ENCODE peak calls at places on chromosomes 12 and 14, in five cellular contexts. One of them, this sample, is unnamed.
A peak's percentile ranks its signal among the peaks of the same experiment; 100 is the strongest.

GRCh38 chr14:73253721-73254120 is 16.4 kb downstream of the PAPLN start:
- DNase-seq in A549: no peak
- DNase-seq in GM12878: no peak
- DNase-seq in GM23338: no peak
- DNase-seq in HepG2: no peak
- DNase-seq in this sample: no peak

GRCh38 chr12:106427917-106428316 is 70.4 kb downstream of the POLR3B start:
- DNase-seq in A549: no peak
- DNase-seq in GM12878: no peak
- DNase-seq in GM23338: no peak
- DNase-seq in HepG2: no peak
- DNase-seq in this sample: no peak

GRCh38 chr12:80838708-80839107 is 99.0 kb downstream of the LIN7A start:
- DNase-seq in A549: no peak
- DNase-seq in GM12878: no peak
- DNase-seq in GM23338: no peak
- DNase-seq in HepG2: peak; percentile 2
- DNase-seq in this sample: no peak

GRCh38 chr14:88983755-88984154 is 159.3 kb downstream of the TTC8 start:
- DNase-seq in A549: peak; percentile 57
- DNase-seq in GM12878: no peak
- DNase-seq in GM23338: no peak
- DNase-seq in HepG2: no peak
- DNase-seq in this sample: no peak

GRCh38 chr12:94640134-94640928 is 10.0 kb downstream of the TMCC3 start:
- DNase-seq in A549: no peak
- DNase-seq in GM12878: peak; percentile 88
- DNase-seq in GM23338: no peak
- DNase-seq in HepG2: no peak
- DNase-seq in this sample: no peak

GRCh38 chr12:5953835-5954586 is 9.0 kb upstream of the ANO2 start:
- DNase-seq in A549: no peak
- DNase-seq in GM12878: no peak
- DNase-seq in GM23338: no peak
- DNase-seq in HepG2: no peak
- DNase-seq in this sample: no peak

GRCh38 chr12:112524676-112525425 is 106.1 kb downstream of the PTPN11 start:
- DNase-seq in A549: peak; percentile 31
- DNase-seq in GM12878: no peak
- DNase-seq in GM23338: peak; percentile 44
- DNase-seq in HepG2: no peak
- DNase-seq in this sample: no peak

GRCh38 chr12:23854598-23854997 is 94.9 kb downstream of the SOX5 start:
- DNase-seq in A549: no peak
- DNase-seq in GM12878: no peak
- DNase-seq in GM23338: no peak
- DNase-seq in HepG2: no peak
- DNase-seq in this sample: no peak

GRCh38 chr12:46661161-46661845 is 164.5 kb downstream of the SLC38A4 start:
- DNase-seq in A549: peak; percentile 47
- DNase-seq in GM12878: peak; percentile 48
- DNase-seq in GM23338: peak; percentile 80
- DNase-seq in HepG2: peak; percentile 77
- DNase-seq in this sample: peak; percentile 67

GRCh38 chr12:106226884-106227640 is 20.8 kb downstream of the CKAP4 start:
- DNase-seq in A549: peak; percentile 87
- DNase-seq in GM12878: no peak
- DNase-seq in GM23338: peak; percentile 81
- DNase-seq in HepG2: peak; percentile 55
- DNase-seq in this sample: peak; percentile 53

GRCh38 chr12:88638956-88639355 is 58.7 kb upstream of the KITLG start:
- DNase-seq in A549: no peak
- DNase-seq in GM12878: no peak
- DNase-seq in GM23338: no peak
- DNase-seq in HepG2: no peak
- DNase-seq in this sample: no peak

GRCh38 chr14:39275395-39275794 is 41.7 kb downstream of the MIA2 start:
- DNase-seq in A549: no peak
- DNase-seq in GM12878: no peak
- DNase-seq in GM23338: no peak
- DNase-seq in HepG2: no peak
- DNase-seq in this sample: no peak

GRCh38 chr12:79933580-79934264 is 1.2 kb downstream of the PPP1R12A start:
- DNase-seq in A549: no peak
- DNase-seq in GM12878: no peak
- DNase-seq in GM23338: no peak
- DNase-seq in HepG2: no peak
- DNase-seq in this sample: no peak

GRCh38 chr14:79051009-79051710 is 881.0 kb downstream of the NRXN3 start:
- DNase-seq in A549: no peak
- DNase-seq in GM12878: no peak
- DNase-seq in GM23338: no peak
- DNase-seq in HepG2: no peak
- DNase-seq in this sample: no peak
- TF ChIP-seq JUNB in A549: no peak
- TF ChIP-seq JUNB in GM12878: no peak
- TF ChIP-seq JUNB in GM23338: no peak
- TF ChIP-seq JUNB in HepG2: no peak
- TF ChIP-seq JUNB in this sample: no peak

GRCh38 chr12:123971449-123971769 is 1.2 kb downstream of the CCDC92 start:
- DNase-seq in A549: no peak
- DNase-seq in GM12878: no peak
- DNase-seq in GM23338: no peak
- DNase-seq in HepG2: no peak
- DNase-seq in this sample: no peak

GRCh38 chr12:123971770-123972447 is 722 bp downstream of the CCDC92 start:
- DNase-seq in A549: peak; percentile 52
- DNase-seq in GM12878: no peak
- DNase-seq in GM23338: peak; percentile 98
- DNase-seq in HepG2: peak; percentile 58
- DNase-seq in this sample: peak; percentile 24

GRCh38 chr12:123972448-123973401 is at the start of the genes CCDC92 and ZNF664:
- DNase-seq in A549: peak; percentile 96
- DNase-seq in GM12878: peak; percentile 56
- DNase-seq in GM23338: peak; percentile 93
- DNase-seq in HepG2: peak; percentile 85
- DNase-seq in this sample: peak; percentile 99

GRCh38 chr12:123976227-123976826 is 3.3 kb downstream of the ZNF664 start:
- DNase-seq in A549: no peak
- DNase-seq in GM12878: no peak
- DNase-seq in GM23338: no peak
- DNase-seq in HepG2: no peak
- DNase-seq in this sample: no peak

GRCh38 chr12:123973552-123974341 is 732 bp downstream of the ZNF664 start:
- DNase-seq in A549: peak; percentile 40
- DNase-seq in GM12878: no peak
- DNase-seq in GM23338: peak; percentile 70
- DNase-seq in HepG2: peak; percentile 21
- DNase-seq in this sample: peak; percentile 25
- TF ChIP-seq JUNB in A549: no peak
- TF ChIP-seq JUNB in GM12878: no peak
- TF ChIP-seq JUNB in GM23338: no peak
- TF ChIP-seq JUNB in HepG2: no peak
- TF ChIP-seq JUNB in this sample: no peak

GRCh38 chr12:32235251-32235650 is 128.6 kb downstream of the BICD1 start:
- DNase-seq in A549: no peak
- DNase-seq in GM12878: no peak
- DNase-seq in GM23338: no peak
- DNase-seq in HepG2: no peak
- DNase-seq in this sample: no peak

GRCh38 chr12:32240210-32240609 is 133.6 kb downstream of the BICD1 start:
- DNase-seq in A549: no peak
- DNase-seq in GM12878: no peak
- DNase-seq in GM23338: no peak
- DNase-seq in HepG2: no peak
- DNase-seq in this sample: no peak

GRCh38 chr12:32240833-32241232 is 134.2 kb downstream of the BICD1 start:
- DNase-seq in A549: no peak
- DNase-seq in GM12878: no peak
- DNase-seq in GM23338: no peak
- DNase-seq in HepG2: no peak
- DNase-seq in this sample: no peak
- TF ChIP-seq JUNB in A549: no peak
- TF ChIP-seq JUNB in GM12878: no peak
- TF ChIP-seq JUNB in GM23338: no peak
- TF ChIP-seq JUNB in HepG2: no peak
- TF ChIP-seq JUNB in this sample: no peak

GRCh38 chr12:49873361-49873934 is 30.3 kb downstream of the FAIM2 start:
- DNase-seq in A549: no peak
- DNase-seq in GM12878: no peak
- DNase-seq in GM23338: no peak
- DNase-seq in HepG2: no peak
- DNase-seq in this sample: no peak
- TF ChIP-seq JUNB in A549: no peak
- TF ChIP-seq JUNB in GM12878: no peak
- TF ChIP-seq JUNB in GM23338: no peak
- TF ChIP-seq JUNB in HepG2: no peak
- TF ChIP-seq JUNB in this sample: no peak

DNA sequence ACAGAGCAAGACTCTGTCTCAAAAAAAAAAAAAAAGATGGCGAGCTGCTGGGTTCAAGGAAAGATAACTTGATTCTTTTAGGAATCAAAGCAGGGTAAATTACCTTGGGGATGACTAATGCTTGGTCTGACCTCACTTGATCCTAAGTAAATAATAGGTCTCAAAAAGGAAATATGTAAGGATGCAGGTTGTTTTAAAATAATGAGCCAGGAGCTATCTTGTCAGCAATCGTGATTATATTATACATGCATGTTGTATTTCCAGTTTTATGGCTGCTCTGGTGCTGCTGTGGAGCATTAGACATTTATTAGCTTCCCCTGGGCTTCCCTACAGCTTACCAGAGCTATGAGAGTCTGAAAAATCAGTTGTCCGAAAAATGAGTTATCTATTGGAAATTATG is 2.6 kb downstream of the EIF2B2 start:
- DNase-seq in A549: no peak
- DNase-seq in GM12878: no peak
- DNase-seq in GM23338: no peak
- DNase-seq in HepG2: no peak
- DNase-seq in this sample: no peak
- TF ChIP-seq JUNB in A549: no peak
- TF ChIP-seq JUNB in GM12878: no peak
- TF ChIP-seq JUNB in GM23338: no peak
- TF ChIP-seq JUNB in HepG2: no peak
- TF ChIP-seq JUNB in this sample: no peak

GRCh38 chr14:27228053-27228452 is 630.2 kb upstream of the NOVA1 start:
- DNase-seq in A549: no peak
- DNase-seq in GM12878: no peak
- DNase-seq in GM23338: no peak
- DNase-seq in HepG2: no peak
- DNase-seq in this sample: no peak
- TF ChIP-seq JUNB in A549: no peak
- TF ChIP-seq JUNB in GM12878: no peak
- TF ChIP-seq JUNB in GM23338: no peak
- TF ChIP-seq JUNB in HepG2: no peak
- TF ChIP-seq JUNB in this sample: no peak

GRCh38 chr14:71803539-71804260 is 128.5 kb upstream of the RGS6 start:
- DNase-seq in A549: peak; percentile 10
- DNase-seq in GM12878: no peak
- DNase-seq in GM23338: no peak
- DNase-seq in HepG2: no peak
- DNase-seq in this sample: no peak
- TF ChIP-seq JUNB in A549: peak; percentile 96
- TF ChIP-seq JUNB in GM12878: no peak
- TF ChIP-seq JUNB in GM23338: no peak
- TF ChIP-seq JUNB in HepG2: no peak
- TF ChIP-seq JUNB in this sample: no peak

GRCh38 chr14:60777856-60778578 is 43.5 kb downstream of the MNAT1 start:
- DNase-seq in A549: no peak
- DNase-seq in GM12878: no peak
- DNase-seq in GM23338: no peak
- DNase-seq in HepG2: no peak
- DNase-seq in this sample: no peak
- TF ChIP-seq JUNB in A549: no peak
- TF ChIP-seq JUNB in GM12878: no peak
- TF ChIP-seq JUNB in GM23338: no peak
- TF ChIP-seq JUNB in HepG2: no peak
- TF ChIP-seq JUNB in this sample: no peak

GRCh38 chr12:78494911-78495310 is 369.7 kb upstream of the SYT1 start:
- DNase-seq in A549: no peak
- DNase-seq in GM12878: no peak
- DNase-seq in GM23338: no peak
- DNase-seq in HepG2: no peak
- DNase-seq in this sample: no peak
- TF ChIP-seq JUNB in A549: no peak
- TF ChIP-seq JUNB in GM12878: no peak
- TF ChIP-seq JUNB in GM23338: no peak
- TF ChIP-seq JUNB in HepG2: no peak
- TF ChIP-seq JUNB in this sample: no peak